ENCODE peak calls at places on chromosomes 4 and X, in eight cellular contexts. I, A, K, C, U, V, L and H are unnamed samples.

GRCh38 chr4:55409468-55410171 is 13.9 kb downstream of the TMEM165 start:
- DNase-seq in C (no peak), L (no peak), A (no peak), I (no peak), V (no peak), U (peak; percentile 70), K (no peak), H (no peak)

GRCh38 chr4:23373269-23373668 is 516.6 kb downstream of the PPARGC1A start:
- DNase-seq in L (peak; percentile 15), C (peak; percentile 54), I (no peak), U (peak; percentile 62), K (no peak), V (no peak), A (peak; percentile 69), H (peak; percentile 99)

GRCh38 chrX:126238220-126238619 is 72.1 kb upstream of the DCAF12L2 start:
- DNase-seq in C (no peak), V (no peak), L (no peak), K (no peak), I (no peak), A (no peak), U (no peak), H (no peak)

GRCh38 chrX:118727686-118728339 is 407 bp downstream of the IL13RA1 start:
- DNase-seq in K (no peak), I (no peak), U (peak; percentile 44), A (peak; percentile 84), L (peak; percentile 12), V (no peak), C (peak; percentile 10), H (peak; percentile 3)

GRCh38 chr4:106746451-106746850 is 289.7 kb downstream of the DKK2 start:
- DNase-seq in C (no peak), V (no peak), L (no peak), U (peak; percentile 47), K (no peak), I (no peak), A (no peak), H (no peak)

GRCh38 chr4:95363966-95364365 is 184.8 kb downstream of the UNC5C start:
- DNase-seq in K (no peak), V (no peak), A (no peak), L (no peak), C (no peak), U (peak; percentile 15), I (no peak), H (no peak)

GRCh38 chr4:169103966-169104412 is 93.9 kb upstream of the CBR4 start:
- DNase-seq in K (peak; percentile 49), L (peak; percentile 52), C (no peak), A (no peak), V (peak; percentile 78), I (peak; percentile 7), U (no peak), H (no peak)

GRCh38 chr4:175929932-175930331 is 117.9 kb upstream of the GPM6A start:
- DNase-seq in C (no peak), U (no peak), V (no peak), A (no peak), K (no peak), L (no peak), I (no peak), H (no peak)

GRCh38 chrX:40012800-40013682 is 84.7 kb downstream of the BCOR start:
- DNase-seq in I (no peak), L (peak; percentile 68), K (no peak), U (peak; percentile 59), A (peak; percentile 76), C (peak; percentile 19), V (peak; percentile 59), H (no peak)

GRCh38 chrX:71870337-71871098 is 40.1 kb upstream of the NHSL2 start:
- DNase-seq in U (peak; percentile 11), I (no peak), C (peak; percentile 23), A (no peak), L (no peak), K (peak; percentile 2), V (no peak), H (peak; percentile 4)

GRCh38 chrX:117990438-117990837 is 126.2 kb downstream of the KLHL13 start:
- DNase-seq in U (no peak), A (no peak), L (no peak), I (no peak), V (no peak), C (peak; percentile 29), K (no peak), H (peak; percentile 35)

GRCh38 chr4:163866728-163867313 is 372.3 kb downstream of the TMA16 start:
- DNase-seq in V (no peak), A (no peak), L (no peak), U (no peak), I (no peak), C (no peak), K (no peak), H (peak; percentile 10)

GRCh38 chr4:1113311-1114009 is at the start of gene RNF212:
- DNase-seq in V (no peak), K (no peak), A (peak; percentile 83), U (peak; percentile 6), C (no peak), I (no peak), L (no peak), H (no peak)

GRCh38 chrX:83101961-83102360 is 406.1 kb upstream of the POU3F4 start:
- DNase-seq in K (no peak), L (no peak), A (no peak), I (no peak), U (no peak), C (no peak), V (no peak), H (no peak)

GRCh38 chr4:3285558-3286334 is 7.1 kb upstream of the RGS12 start:
- DNase-seq in C (no peak), V (no peak), U (no peak), I (no peak), K (no peak), A (peak; percentile 75), L (no peak), H (no peak)

GRCh38 chr4:3231431-3231980 is 17.5 kb upstream of the MSANTD1 start:
- DNase-seq in L (no peak), K (no peak), C (no peak), A (no peak), U (no peak), I (no peak), V (no peak), H (no peak)

GRCh38 chr4:6469898-6470501 is 2.4 kb downstream of the PPP2R2C start:
- DNase-seq in C (no peak), L (no peak), U (no peak), A (no peak), V (no peak), I (no peak), K (no peak), H (no peak)

GRCh38 chr4:8255698-8256441 is 13.7 kb upstream of the HTRA3 start:
- DNase-seq in V (no peak), I (no peak), A (no peak), L (no peak), U (no peak), C (no peak), K (peak; percentile 27), H (peak; percentile 10)

GRCh38 chrX:43815209-43815608 is 67.0 kb downstream of the MAOB start:
- DNase-seq in K (no peak), V (no peak), C (no peak), U (peak; percentile 7), A (no peak), L (no peak), I (no peak), H (no peak)

GRCh38 chr4:77990456-77990855 is 66.7 kb upstream of the FRAS1 start:
- DNase-seq in C (no peak), A (no peak), L (no peak), U (no peak), K (no peak), V (no peak), I (no peak), H (no peak)

GRCh38 chr4:110073045-110073845 is 125.2 kb downstream of the ELOVL6 start:
- DNase-seq in U (peak; percentile 40), A (no peak), I (no peak), K (no peak), C (no peak), L (no peak), V (no peak), H (no peak)

GRCh38 chr4:38924266-38924827 is 56.7 kb downstream of the FAM114A1 start:
- DNase-seq in I (no peak), V (no peak), L (no peak), U (no peak), C (no peak), A (no peak), K (no peak), H (no peak)

GRCh38 chrX:39854772-39855747 is 242.7 kb downstream of the BCOR start:
- DNase-seq in V (no peak), C (no peak), A (no peak), I (no peak), L (no peak), U (no peak), K (no peak), H (no peak)

GRCh38 chrX:52034211-52034610 is 34.8 kb downstream of the MAGED4B start:
- DNase-seq in V (no peak), I (no peak), C (no peak), A (no peak), K (no peak), L (no peak), U (no peak), H (no peak)

GRCh38 chr4:169485084-169485483 is 127.3 kb downstream of the NEK1 start:
- DNase-seq in U (no peak), V (no peak), L (no peak), C (no peak), I (no peak), A (no peak), K (no peak), H (no peak)

GRCh38 chr4:112751447-112751846 is 114.5 kb downstream of the LARP7 start:
- DNase-seq in U (no peak), C (no peak), A (no peak), V (no peak), L (no peak), I (no peak), K (no peak), H (no peak)

GRCh38 chr4:184906480-184907097 is 80.8 kb upstream of the ACSL1 start:
- DNase-seq in A (no peak), U (no peak), C (no peak), I (no peak), V (no peak), L (no peak), K (no peak), H (no peak)

GRCh38 chr4:113823291-113823659 is 61.7 kb upstream of the CAMK2D start:
- DNase-seq in C (no peak), V (no peak), L (no peak), I (no peak), U (no peak), K (no peak), A (no peak), H (no peak)

GRCh38 chrX:8591526-8591925 is 126.9 kb downstream of the VCX3B start:
- DNase-seq in I (no peak), V (no peak), K (no peak), A (no peak), L (no peak), C (no peak), U (no peak), H (no peak)

GRCh38 chrX:129585691-129586090 is 45.6 kb downstream of the OCRL start:
- DNase-seq in C (no peak), V (no peak), I (no peak), U (no peak), A (no peak), L (no peak), K (no peak), H (no peak)

GRCh38 chrX:119685225-119686066 is 7.5 kb downstream of the SEPTIN6 start:
- DNase-seq in A (peak; percentile 56), I (no peak), V (no peak), K (no peak), C (no peak), L (peak; percentile 77), U (no peak), H (no peak)